ENCODE peak calls at places on chromosomes 7 and 10, in eight cellular contexts. One of them, this sample, is unnamed.

GRCh38 chr7:115471891-115472290 is 550.0 kb downstream of the MDFIC start:
- DNase-seq in cardiac muscle cell: no peak
- DNase-seq in mammary epithelial cell: no peak
- DNase-seq in thoracic aorta: no peak
- DNase-seq in IMR-90: peak; percentile 11
- DNase-seq in GM23248: peak; percentile 46
- DNase-seq in GM06990: no peak
- DNase-seq in adipocyte: peak; percentile 43
- DNase-seq in this sample: no peak

GRCh38 chr10:46524471-46525176 is 31.8 kb downstream of the GPRIN2 start:
- DNase-seq in IMR-90: peak; percentile 65
- DNase-seq in GM06990: no peak
- DNase-seq in mammary epithelial cell: peak; percentile 55
- DNase-seq in cardiac muscle cell: no peak
- DNase-seq in thoracic aorta: no peak
- DNase-seq in GM23248: peak; percentile 79
- DNase-seq in adipocyte: no peak
- DNase-seq in this sample: peak; percentile 31

GRCh38 chr10:124010563-124011131 is 82.8 kb downstream of the CHST15 start:
- DNase-seq in mammary epithelial cell: no peak
- DNase-seq in cardiac muscle cell: peak; percentile 51
- DNase-seq in IMR-90: no peak
- DNase-seq in thoracic aorta: no peak
- DNase-seq in GM23248: no peak
- DNase-seq in GM06990: no peak
- DNase-seq in adipocyte: peak; percentile 36
- DNase-seq in this sample: no peak

GRCh38 chr10:45509491-45509890 is 135.5 kb downstream of the ALOX5 start:
- DNase-seq in cardiac muscle cell: no peak
- DNase-seq in GM23248: no peak
- DNase-seq in mammary epithelial cell: peak; percentile 60
- DNase-seq in thoracic aorta: no peak
- DNase-seq in IMR-90: no peak
- DNase-seq in adipocyte: no peak
- DNase-seq in GM06990: no peak
- DNase-seq in this sample: no peak

GRCh38 chr7:29565186-29565540 is 1.5 kb downstream of the PRR15 start:
- DNase-seq in IMR-90: peak; percentile 1
- DNase-seq in GM06990: no peak
- DNase-seq in thoracic aorta: no peak
- DNase-seq in cardiac muscle cell: no peak
- DNase-seq in adipocyte: peak; percentile 67
- DNase-seq in GM23248: peak; percentile 60
- DNase-seq in mammary epithelial cell: no peak
- DNase-seq in this sample: no peak

GRCh38 chr7:138891446-138891810 is 89.8 kb downstream of the KIAA1549 start:
- DNase-seq in GM06990: no peak
- DNase-seq in adipocyte: peak; percentile 81
- DNase-seq in GM23248: peak; percentile 62
- DNase-seq in cardiac muscle cell: no peak
- DNase-seq in mammary epithelial cell: no peak
- DNase-seq in IMR-90: no peak
- DNase-seq in thoracic aorta: no peak
- DNase-seq in this sample: peak; percentile 53

GRCh38 chr7:154584352-154585252 is 418.3 kb downstream of the PAXIP1 start:
- DNase-seq in cardiac muscle cell: peak; percentile 15
- DNase-seq in thoracic aorta: no peak
- DNase-seq in adipocyte: no peak
- DNase-seq in GM06990: no peak
- DNase-seq in mammary epithelial cell: no peak
- DNase-seq in IMR-90: no peak
- DNase-seq in GM23248: peak; percentile 23
- DNase-seq in this sample: no peak

GRCh38 chr7:106217089-106217542 is 67.7 kb downstream of the NAMPT start:
- DNase-seq in IMR-90: peak; percentile 42
- DNase-seq in thoracic aorta: peak; percentile 22
- DNase-seq in GM06990: no peak
- DNase-seq in GM23248: peak; percentile 65
- DNase-seq in adipocyte: peak; percentile 66
- DNase-seq in mammary epithelial cell: peak; percentile 12
- DNase-seq in cardiac muscle cell: no peak
- DNase-seq in this sample: no peak

GRCh38 chr7:66748127-66748511 is 7.6 kb downstream of the RABGEF1 start:
- DNase-seq in cardiac muscle cell: no peak
- DNase-seq in GM23248: peak; percentile 69
- DNase-seq in thoracic aorta: no peak
- DNase-seq in GM06990: no peak
- DNase-seq in mammary epithelial cell: no peak
- DNase-seq in IMR-90: no peak
- DNase-seq in adipocyte: peak; percentile 63
- DNase-seq in this sample: peak; percentile 66

GRCh38 chr10:25174461-25175230 is at the start of gene GPR158:
- DNase-seq in cardiac muscle cell: peak; percentile 95
- DNase-seq in IMR-90: peak; percentile 85
- DNase-seq in GM06990: peak; percentile 17
- DNase-seq in mammary epithelial cell: peak; percentile 91
- DNase-seq in GM23248: peak; percentile 82
- DNase-seq in thoracic aorta: peak; percentile 62
- DNase-seq in adipocyte: peak; percentile 88
- DNase-seq in this sample: peak; percentile 41

GRCh38 chr10:92506336-92506735 is 67.6 kb downstream of the IDE start:
- DNase-seq in GM23248: no peak
- DNase-seq in cardiac muscle cell: no peak
- DNase-seq in IMR-90: no peak
- DNase-seq in adipocyte: no peak
- DNase-seq in GM06990: no peak
- DNase-seq in thoracic aorta: no peak
- DNase-seq in mammary epithelial cell: no peak
- DNase-seq in this sample: no peak
- H3K36me3 ChIP-seq in GM23248: peaks cover 22% of the 10 kb centered on the region
- H3K36me3 ChIP-seq in cardiac muscle cell: peaks cover 9% of the 10 kb centered on the region
- H3K36me3 ChIP-seq in IMR-90: peaks cover 14% of the 10 kb centered on the region
- H3K36me3 ChIP-seq in adipocyte: peaks cover 62% of the 10 kb centered on the region
- H3K36me3 ChIP-seq in GM06990: no peaks in the 10 kb centered on the region
- H3K36me3 ChIP-seq in thoracic aorta: peaks cover 13% of the 10 kb centered on the region
- H3K36me3 ChIP-seq in mammary epithelial cell: peaks cover 6% of the 10 kb centered on the region
- H3K36me3 ChIP-seq in this sample: peaks cover 3% of the 10 kb centered on the region

GRCh38 chr7:127715272-127715671 is 63.3 kb downstream of the SND1 start:
- DNase-seq in GM23248: no peak
- DNase-seq in GM06990: no peak
- DNase-seq in cardiac muscle cell: no peak
- DNase-seq in thoracic aorta: no peak
- DNase-seq in adipocyte: no peak
- DNase-seq in mammary epithelial cell: no peak
- DNase-seq in IMR-90: no peak
- DNase-seq in this sample: no peak

GRCh38 chr7:127713758-127714157 is 61.8 kb downstream of the SND1 start:
- DNase-seq in GM23248: no peak
- DNase-seq in cardiac muscle cell: no peak
- DNase-seq in thoracic aorta: no peak
- DNase-seq in GM06990: no peak
- DNase-seq in adipocyte: no peak
- DNase-seq in mammary epithelial cell: no peak
- DNase-seq in IMR-90: no peak
- DNase-seq in this sample: no peak

GRCh38 chr7:127710635-127711034 is 58.6 kb downstream of the SND1 start:
- DNase-seq in mammary epithelial cell: no peak
- DNase-seq in cardiac muscle cell: no peak
- DNase-seq in GM23248: peak; percentile 16
- DNase-seq in adipocyte: no peak
- DNase-seq in IMR-90: no peak
- DNase-seq in GM06990: no peak
- DNase-seq in thoracic aorta: no peak
- DNase-seq in this sample: no peak

GRCh38 chr7:127711872-127712271 is 59.9 kb downstream of the SND1 start:
- DNase-seq in GM06990: no peak
- DNase-seq in mammary epithelial cell: no peak
- DNase-seq in adipocyte: no peak
- DNase-seq in GM23248: no peak
- DNase-seq in thoracic aorta: no peak
- DNase-seq in cardiac muscle cell: no peak
- DNase-seq in IMR-90: no peak
- DNase-seq in this sample: no peak

DNA sequence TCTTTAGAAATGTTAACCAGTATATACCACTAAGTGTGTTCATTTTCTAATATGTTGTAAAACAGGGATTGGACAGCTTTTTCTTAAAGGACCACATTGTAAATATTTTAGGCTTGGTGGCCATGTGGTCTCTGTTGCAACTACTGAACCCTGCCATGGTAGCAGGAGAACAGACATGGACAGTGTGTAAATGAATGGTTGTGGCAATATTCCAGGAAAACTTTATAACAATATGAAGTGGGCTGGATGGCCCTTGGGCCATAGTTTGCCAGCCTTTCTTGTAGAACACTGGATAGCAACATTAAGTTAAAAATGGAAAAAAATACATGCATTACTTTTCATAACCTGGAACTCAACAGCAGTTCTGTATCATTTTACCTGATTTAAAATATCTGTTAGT is 61.0 kb downstream of the SND1 start:
- DNase-seq in thoracic aorta: no peak
- DNase-seq in cardiac muscle cell: no peak
- DNase-seq in GM06990: no peak
- DNase-seq in adipocyte: no peak
- DNase-seq in IMR-90: no peak
- DNase-seq in mammary epithelial cell: no peak
- DNase-seq in GM23248: no peak
- DNase-seq in this sample: no peak
- H3K36me3 ChIP-seq in thoracic aorta: no peaks in the 10 kb centered on the region
- H3K36me3 ChIP-seq in cardiac muscle cell: peaks cover 5% of the 10 kb centered on the region
- H3K36me3 ChIP-seq in GM06990: peaks cover 12% of the 10 kb centered on the region
- H3K36me3 ChIP-seq in adipocyte: peaks cover 39% of the 10 kb centered on the region
- H3K36me3 ChIP-seq in IMR-90: peaks cover 28% of the 10 kb centered on the region
- H3K36me3 ChIP-seq in mammary epithelial cell: peaks cover 16% of the 10 kb centered on the region
- H3K36me3 ChIP-seq in GM23248: peaks cover 50% of the 10 kb centered on the region
- H3K36me3 ChIP-seq in this sample: peaks cover 1% of the 10 kb centered on the region

DNA sequence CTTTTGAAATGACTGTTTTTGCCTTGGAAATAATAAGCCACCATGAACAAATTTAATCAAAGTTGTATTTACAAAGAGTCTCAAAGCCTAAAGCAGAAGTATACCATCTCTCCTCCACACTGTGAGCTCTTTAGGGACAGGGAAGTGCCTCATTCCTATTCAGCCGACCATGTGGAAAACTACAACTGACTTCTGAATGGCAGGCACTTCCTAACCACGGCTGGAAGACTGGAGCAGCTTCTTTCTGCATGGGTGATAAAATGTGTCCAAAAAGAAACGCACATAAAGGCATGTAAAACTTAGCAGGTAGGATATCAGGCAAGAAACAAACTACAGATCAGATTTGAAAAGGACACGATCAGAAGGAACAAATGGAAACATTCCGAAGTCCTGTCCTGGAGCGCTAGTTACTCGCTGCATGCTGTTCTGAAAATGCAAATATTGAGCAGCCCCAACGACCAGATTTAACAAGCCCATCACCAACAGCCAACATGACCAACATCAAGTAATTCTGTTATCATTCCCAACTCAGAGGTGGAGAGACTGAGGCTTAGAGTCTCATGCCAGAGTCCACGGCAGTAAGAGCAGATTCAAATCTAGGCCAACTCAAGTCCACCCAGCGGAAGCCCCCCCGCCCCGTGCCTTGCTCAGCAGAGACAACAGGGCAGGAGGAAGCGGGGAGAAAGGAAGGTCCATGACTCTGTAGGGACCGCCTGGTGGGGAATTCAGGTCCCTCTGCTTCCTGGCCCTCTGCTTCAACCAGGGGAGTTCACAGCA is 26.5 kb downstream of the CTBP2 start:
- DNase-seq in GM23248: no peak
- DNase-seq in IMR-90: no peak
- DNase-seq in GM06990: no peak
- DNase-seq in cardiac muscle cell: no peak
- DNase-seq in adipocyte: no peak
- DNase-seq in mammary epithelial cell: no peak
- DNase-seq in thoracic aorta: no peak
- DNase-seq in this sample: no peak
- H3K36me3 ChIP-seq in GM23248: no peaks in the 10 kb centered on the region
- H3K36me3 ChIP-seq in IMR-90: peaks cover 46% of the 10 kb centered on the region
- H3K36me3 ChIP-seq in GM06990: no peaks in the 10 kb centered on the region
- H3K36me3 ChIP-seq in cardiac muscle cell: peaks cover 2% of the 10 kb centered on the region
- H3K36me3 ChIP-seq in adipocyte: peaks cover 25% of the 10 kb centered on the region
- H3K36me3 ChIP-seq in mammary epithelial cell: peaks cover 4% of the 10 kb centered on the region
- H3K36me3 ChIP-seq in thoracic aorta: peaks cover 13% of the 10 kb centered on the region
- H3K36me3 ChIP-seq in this sample: peaks cover 17% of the 10 kb centered on the region

GRCh38 chr10:5758927-5759326 is 54.3 kb downstream of the GDI2 start:
- DNase-seq in thoracic aorta: no peak
- DNase-seq in GM23248: no peak
- DNase-seq in adipocyte: no peak
- DNase-seq in mammary epithelial cell: no peak
- DNase-seq in cardiac muscle cell: no peak
- DNase-seq in IMR-90: no peak
- DNase-seq in GM06990: no peak
- DNase-seq in this sample: no peak

GRCh38 chr10:5760462-5760861 is 52.8 kb downstream of the GDI2 start:
- DNase-seq in GM06990: no peak
- DNase-seq in adipocyte: no peak
- DNase-seq in mammary epithelial cell: no peak
- DNase-seq in cardiac muscle cell: no peak
- DNase-seq in thoracic aorta: no peak
- DNase-seq in IMR-90: no peak
- DNase-seq in GM23248: no peak
- DNase-seq in this sample: no peak

GRCh38 chr10:5757766-5758517 is 55.3 kb downstream of the GDI2 start:
- DNase-seq in GM06990: no peak
- DNase-seq in mammary epithelial cell: no peak
- DNase-seq in GM23248: no peak
- DNase-seq in thoracic aorta: no peak
- DNase-seq in adipocyte: no peak
- DNase-seq in cardiac muscle cell: no peak
- DNase-seq in IMR-90: no peak
- DNase-seq in this sample: no peak

GRCh38 chr10:5762531-5762930 is 50.7 kb downstream of the GDI2 start:
- DNase-seq in GM06990: no peak
- DNase-seq in GM23248: no peak
- DNase-seq in adipocyte: no peak
- DNase-seq in IMR-90: no peak
- DNase-seq in thoracic aorta: no peak
- DNase-seq in cardiac muscle cell: no peak
- DNase-seq in mammary epithelial cell: no peak
- DNase-seq in this sample: no peak

DNA sequence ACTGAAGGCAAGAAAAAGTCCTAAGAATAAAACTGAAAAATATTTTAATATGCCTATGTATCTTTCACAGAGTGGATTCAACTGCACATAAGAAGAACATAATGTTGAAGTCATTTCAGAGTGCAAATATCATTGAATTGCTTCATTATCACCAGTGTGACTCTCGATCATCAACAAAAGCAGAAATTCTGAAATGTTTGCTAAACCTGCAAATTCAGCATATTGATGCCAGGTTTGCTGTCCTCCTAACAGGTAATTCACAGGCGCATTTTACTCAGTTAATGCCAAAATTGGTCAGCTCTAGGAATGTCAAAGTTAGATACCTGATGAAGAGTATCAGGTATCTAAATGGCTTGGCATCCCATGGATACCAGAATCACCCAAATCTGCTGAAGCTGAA is 52.0 kb downstream of the GDI2 start:
- DNase-seq in GM23248: no peak
- DNase-seq in GM06990: no peak
- DNase-seq in thoracic aorta: no peak
- DNase-seq in adipocyte: no peak
- DNase-seq in mammary epithelial cell: no peak
- DNase-seq in cardiac muscle cell: no peak
- DNase-seq in IMR-90: no peak
- DNase-seq in this sample: no peak
- H3K36me3 ChIP-seq in GM23248: peaks cover 93% of the 10 kb centered on the region
- H3K36me3 ChIP-seq in GM06990: peaks cover 43% of the 10 kb centered on the region
- H3K36me3 ChIP-seq in thoracic aorta: peaks cover 52% of the 10 kb centered on the region
- H3K36me3 ChIP-seq in adipocyte: peaks cover 100% of the 10 kb centered on the region
- H3K36me3 ChIP-seq in mammary epithelial cell: peaks cover 60% of the 10 kb centered on the region
- H3K36me3 ChIP-seq in cardiac muscle cell: peaks cover 75% of the 10 kb centered on the region
- H3K36me3 ChIP-seq in IMR-90: peaks cover 53% of the 10 kb centered on the region
- H3K36me3 ChIP-seq in this sample: peaks cover 26% of the 10 kb centered on the region